ENCODE peak calls at places on chromosomes 16 and 17, in five cellular contexts. L is neural crest cell, X is germinal center, Q is NCI-H1436, V is tibial nerve. D is an unnamed sample.

GRCh38 chr17:57943645-57944044 is 11.6 kb downstream of the CUEDC1 start:
- DNase-seq in L (no peak), X (no peak), Q (no peak), V (no peak), D (no peak)

GRCh38 chr16:66127459-66128362 is 238.8 kb upstream of the CDH5 start:
- DNase-seq in L (peak; percentile 6), X (no peak), Q (no peak), V (peak; percentile 20), D (no peak)

GRCh38 chr16:34078697-34079096 is 619.3 kb downstream of the TP53TG3F start:
- DNase-seq in L (no peak), X (no peak), Q (no peak), V (no peak), D (no peak)

GRCh38 chr16:85523602-85524364 is 89.3 kb upstream of the GSE1 start:
- DNase-seq in L (no peak), X (no peak), Q (no peak), V (no peak), D (no peak)

GRCh38 chr17:40022961-40023541 is 7.8 kb downstream of the CSF3 start:
- DNase-seq in L (no peak), X (no peak), Q (no peak), V (no peak), D (no peak)

GRCh38 chr17:10019941-10020403 is 114.9 kb upstream of the RCVRN start:
- DNase-seq in L (no peak), X (no peak), Q (no peak), V (no peak), D (no peak)

GRCh38 chr16:11488304-11488703 is 98.4 kb downstream of the LITAF start:
- DNase-seq in L (no peak), X (no peak), Q (no peak), V (no peak), D (no peak)

GRCh38 chr17:81108220-81108619 is 57.1 kb upstream of the PVALEF start:
- DNase-seq in L (no peak), X (no peak), Q (no peak), V (no peak), D (no peak)

GRCh38 chr17:76081295-76082210 is 2.6 kb downstream of the ZACN start:
- DNase-seq in L (no peak), X (no peak), Q (no peak), V (no peak), D (no peak)

GRCh38 chr17:3695723-3696411 is at the start of gene P2RX5:
- DNase-seq in L (no peak), X (peak; percentile 76), Q (no peak), V (no peak), D (peak; percentile 70)

GRCh38 chr17:80316431-80316830 is 55.8 kb downstream of the RNF213 start:
- DNase-seq in L (no peak), X (no peak), Q (no peak), V (no peak), D (no peak)

GRCh38 chr16:57774886-57775285 is 27.4 kb downstream of the KIFC3 start:
- DNase-seq in L (no peak), X (no peak), Q (no peak), V (no peak), D (no peak)

GRCh38 chr16:11396241-11397048 is 51.2 kb downstream of the RMI2 start:
- DNase-seq in L (peak; percentile 93), X (peak; percentile 83), Q (peak; percentile 38), V (peak; percentile 72), D (peak; percentile 92)

GRCh38 chr16:30741461-30741914 is 6.7 kb upstream of the PHKG2 start:
- DNase-seq in L (no peak), X (no peak), Q (no peak), V (no peak), D (no peak)

GRCh38 chr16:81912395-81912794 is 98.9 kb downstream of the SDR42E1 start:
- DNase-seq in L (no peak), X (no peak), Q (no peak), V (no peak), D (no peak)

GRCh38 chr16:29816694-29817441 is 916 bp downstream of the PAGR1 start:
- DNase-seq in L (peak; percentile 42), X (peak; percentile 59), Q (peak; percentile 30), V (no peak), D (no peak)

GRCh38 chr16:86874141-86874540 is 295.8 kb downstream of the FOXL1 start:
- DNase-seq in L (peak; percentile 48), X (peak; percentile 33), Q (no peak), V (no peak), D (peak; percentile 55)

GRCh38 chr17:72609501-72609900 is 483.0 kb downstream of the SLC39A11 start:
- DNase-seq in L (no peak), X (no peak), Q (no peak), V (no peak), D (no peak)

GRCh38 chr16:86537486-86537885 is 17.5 kb downstream of the MTHFSD start:
- DNase-seq in L (no peak), X (no peak), Q (no peak), V (no peak), D (no peak)

GRCh38 chr17:31680126-31680525 is 178.9 kb downstream of the COPRS start:
- DNase-seq in L (no peak), X (no peak), Q (no peak), V (no peak), D (peak; percentile 46)

GRCh38 chr16:21985524-21985923 is 15.4 kb downstream of the PDZD9 start:
- DNase-seq in L (no peak), X (no peak), Q (no peak), V (no peak), D (no peak)

GRCh38 chr17:17350491-17351355 is 47.5 kb downstream of the NT5M start:
- DNase-seq in L (no peak), X (no peak), Q (no peak), V (no peak), D (no peak)

GRCh38 chr16:4769306-4769638 is 2.3 kb upstream of the ZNF500 start:
- DNase-seq in L (no peak), X (no peak), Q (no peak), V (no peak), D (no peak)

GRCh38 chr17:73814070-73814469 is 169.8 kb upstream of the SDK2 start:
- DNase-seq in L (no peak), X (no peak), Q (peak; percentile 91), V (no peak), D (no peak)

GRCh38 chr17:16881239-16881924 is 90.5 kb downstream of the TNFRSF13B start:
- DNase-seq in L (no peak), X (no peak), Q (no peak), V (no peak), D (no peak)

GRCh38 chr17:54901230-54901847 is 687 bp downstream of the TOM1L1 start:
- DNase-seq in L (no peak), X (no peak), Q (peak; percentile 74), V (no peak), D (peak; percentile 18)

GRCh38 chr16:83925095-83925905 is 26.4 kb downstream of the MLYCD start:
- DNase-seq in L (no peak), X (no peak), Q (no peak), V (no peak), D (no peak)

GRCh38 chr17:43027091-43028032 is 2.3 kb downstream of the RND2 start:
- DNase-seq in L (no peak), X (no peak), Q (no peak), V (no peak), D (no peak)

D was measured in GM13977.